ENCODE peak calls at places on chromosomes 12 and 14, in nine cellular contexts. V is H4; L is stimulated activated naive CD8-positive, alpha-beta T cell treated with anti-CD3 and anti-CD28 coated beads, Interleukin-15, amount 100 ng/mL, for 72 hours; J is germinal center; W is dermis blood vessel endothelial cell; Z is activated CD4-positive, alpha-beta T cell treated with anti-CD3 and anti-CD28 coated beads, Interleukin-2, amount 50 U/mL, for 48 hours; I is non-pigmented ciliary epithelial cell; S is NAMALWA; G is fibroblast of the aortic adventitia. Q is an unnamed sample.

GRCh38 chr12:49331360-49332222 is 5.4 kb downstream of the C1QL4 start:
- DNase-seq in W (peak; percentile 90), G (peak; percentile 73), V (peak; percentile 56), Z (no peak), S (no peak), L (no peak), J (no peak), I (peak; percentile 55), Q (peak; percentile 45)

GRCh38 chr12:99767809-99768208 is 120.3 kb downstream of the GARIN6 start:
- DNase-seq in G (peak; percentile 45), L (no peak), I (no peak), J (peak; percentile 2), V (peak; percentile 31), S (peak; percentile 61), W (peak; percentile 5), Z (no peak), Q (no peak)

GRCh38 chr12:82838123-82838522 is 151.4 kb downstream of the TMTC2 start:
- DNase-seq in G (no peak), V (no peak), W (no peak), I (no peak), J (no peak), L (no peak), Z (no peak), S (no peak), Q (no peak)

GRCh38 chr12:129202109-129202814 is 349.0 kb downstream of the GLT1D1 start:
- DNase-seq in V (peak; percentile 6), L (no peak), G (no peak), Z (no peak), S (peak; percentile 45), J (no peak), W (no peak), I (no peak), Q (no peak)

GRCh38 chr12:3672113-3672509 is 80.8 kb downstream of the CRACR2A start:
- DNase-seq in V (no peak), W (no peak), L (no peak), Z (no peak), G (no peak), I (no peak), S (no peak), J (no peak), Q (no peak)

GRCh38 chr12:90152897-90153624 is 444.4 kb upstream of the ATP2B1 start:
- DNase-seq in G (no peak), W (no peak), J (no peak), S (no peak), I (no peak), Z (no peak), L (no peak), V (peak; percentile 9), Q (no peak)

GRCh38 chr14:104398656-104399055 is 180.9 kb upstream of the C14orf180 start:
- DNase-seq in G (no peak), Z (no peak), V (no peak), J (no peak), L (no peak), I (no peak), W (no peak), S (no peak), Q (no peak)

GRCh38 chr14:104355101-104355691 is 216.8 kb downstream of the KIF26A start:
- DNase-seq in J (no peak), S (no peak), W (no peak), Z (no peak), I (no peak), L (no peak), G (no peak), V (no peak), Q (no peak)

GRCh38 chr14:41986726-41987125 is 380.1 kb downstream of the LRFN5 start:
- DNase-seq in J (no peak), I (peak; percentile 26), S (no peak), G (peak; percentile 62), W (no peak), L (no peak), V (peak; percentile 2), Z (no peak), Q (no peak)

GRCh38 chr12:53207042-53207441 is at the start of gene ITGB7:
- DNase-seq in Z (peak; percentile 59), S (peak; percentile 70), L (peak; percentile 66), J (peak; percentile 81), W (no peak), I (no peak), V (no peak), G (no peak), Q (peak; percentile 91)

GRCh38 chr12:62846506-62846905 is 88.4 kb downstream of the PPM1H start:
- DNase-seq in G (no peak), J (no peak), S (no peak), V (peak; percentile 39), I (peak; percentile 60), W (peak; percentile 26), L (no peak), Z (no peak), Q (no peak)

GRCh38 chr14:99511421-99512109 is 30.4 kb downstream of the CCNK start:
- DNase-seq in S (no peak), W (no peak), G (peak; percentile 69), Z (no peak), I (no peak), J (no peak), V (no peak), L (no peak), Q (no peak)

GRCh38 chr14:36505892-36506731 is 13.9 kb downstream of the NKX2-1 start:
- DNase-seq in W (no peak), S (no peak), J (no peak), G (no peak), V (no peak), Z (no peak), L (no peak), I (no peak), Q (no peak)

GRCh38 chr12:64826234-64826633 is 1.8 kb downstream of the TBC1D30 start:
- DNase-seq in V (peak; percentile 23), G (peak; percentile 53), W (peak; percentile 86), I (peak; percentile 15), J (peak; percentile 14), Z (peak; percentile 60), L (peak; percentile 35), S (no peak), Q (peak; percentile 19)

GRCh38 chr14:22003471-22003870 is 329.9 kb upstream of the OR4E1 start:
- DNase-seq in V (no peak), Z (no peak), W (no peak), G (no peak), L (peak; percentile 30), S (no peak), I (no peak), J (no peak), Q (no peak)

GRCh38 chr14:81535399-81536124 is 1.9 kb upstream of the SEL1L start:
- DNase-seq in G (no peak), J (no peak), L (no peak), I (no peak), Z (no peak), V (no peak), S (no peak), W (no peak), Q (no peak)

GRCh38 chr12:47111392-47111778 is 31.6 kb upstream of the AMIGO2 start:
- DNase-seq in W (no peak), G (no peak), J (no peak), Z (peak; percentile 13), S (no peak), L (no peak), V (no peak), I (no peak), Q (no peak)

GRCh38 chr12:55720894-55721444 is 776 bp downstream of the RDH5 start:
- DNase-seq in L (no peak), I (no peak), G (peak; percentile 92), Z (no peak), S (peak; percentile 36), W (peak; percentile 93), V (peak; percentile 91), J (no peak), Q (peak; percentile 47)

GRCh38 chr14:99360774-99361595 is 89.0 kb upstream of the BCL11B start:
- DNase-seq in W (no peak), G (no peak), V (no peak), I (no peak), J (no peak), S (peak; percentile 78), Z (no peak), L (no peak), Q (no peak)

GRCh38 chr12:95557625-95558024 is 6.3 kb upstream of the USP44 start:
- DNase-seq in S (no peak), I (no peak), G (no peak), L (no peak), Z (no peak), J (no peak), W (no peak), V (no peak), Q (no peak)

GRCh38 chr14:65226824-65227604 is 124.7 kb upstream of the MAX start:
- DNase-seq in L (no peak), I (no peak), S (no peak), J (no peak), Z (no peak), W (no peak), G (peak; percentile 81), V (no peak), Q (no peak)

GRCh38 chr14:34012978-34013713 is 62.3 kb upstream of the EGLN3 start:
- DNase-seq in W (no peak), V (no peak), L (no peak), Z (no peak), G (no peak), J (peak; percentile 11), I (no peak), S (no peak), Q (peak; percentile 56)

GRCh38 chr14:104897286-104898194 is 27.1 kb upstream of the PLD4 start:
- DNase-seq in W (no peak), G (no peak), J (no peak), Z (no peak), L (no peak), S (no peak), I (no peak), V (no peak), Q (no peak)

GRCh38 chr12:81288651-81289050 is 210.8 kb downstream of the ACSS3 start:
- DNase-seq in L (no peak), S (no peak), G (no peak), V (no peak), Z (no peak), W (no peak), J (no peak), I (no peak), Q (no peak)

GRCh38 chr12:12482150-12482761 is 80.4 kb downstream of the DUSP16 start:
- DNase-seq in S (no peak), Z (no peak), L (no peak), W (no peak), V (no peak), G (no peak), I (no peak), J (no peak), Q (no peak)

GRCh38 chr12:126518596-126519200 is 1453.5 kb downstream of the AACS start:
- DNase-seq in J (no peak), W (no peak), V (peak; percentile 83), I (peak; percentile 9), S (no peak), L (no peak), Z (no peak), G (peak; percentile 43), Q (no peak)

GRCh38 chr12:29286081-29286800 is 94.7 kb downstream of the ERGIC2 start:
- DNase-seq in I (no peak), S (no peak), V (no peak), Z (no peak), J (no peak), L (no peak), W (peak; percentile 9), G (peak; percentile 90), Q (no peak)

GRCh38 chr12:114625294-114625851 is 58.6 kb downstream of the TBX3 start:
- DNase-seq in Z (peak; percentile 43), S (peak; percentile 61), G (peak; percentile 66), J (peak; percentile 39), L (peak; percentile 35), V (peak; percentile 69), I (peak; percentile 24), W (peak; percentile 74), Q (peak; percentile 45)

GRCh38 chr12:106108187-106108816 is 30.5 kb downstream of the NUAK1 start:
- DNase-seq in S (no peak), L (no peak), Z (no peak), W (peak; percentile 47), V (peak; percentile 43), G (peak; percentile 75), J (no peak), I (no peak), Q (no peak)

GRCh38 chr12:89672589-89672979 is 36.1 kb downstream of the ATP2B1 start:
- DNase-seq in V (no peak), J (no peak), Z (no peak), I (no peak), G (no peak), W (no peak), S (no peak), L (no peak), Q (no peak)